ENCODE peak calls at places on chromosomes 12 and 14, in ten cellular contexts. G is cardiac fibroblast, X is HFF-Myc, I is AG04450, N is GM06990, Z is A549, F is lung, Q is foreskin fibroblast, V is lower leg skin, A is progenitor cell of endocrine pancreas. E is an unnamed sample.

GRCh38 chr14:95320076-95320895 is 578 bp upstream of the CLMN start:
- DNase-seq in G (no peak), X (no peak), I (no peak), N (no peak), Z (no peak), F (no peak), Q (no peak), V (no peak), A (peak), E (no peak)

GRCh38 chr14:73239463-73240241 is 2.3 kb downstream of the PAPLN start:
- DNase-seq in G (peak), X (no peak), I (no peak), N (no peak), Z (no peak), F (no peak), Q (peak), V (peak), A (no peak), E (no peak)

GRCh38 chr12:3770891-3771290 is 18.0 kb upstream of the CRACR2A start:
- DNase-seq in G (peak), X (peak), I (no peak), N (no peak), Z (no peak), F (no peak), Q (peak), V (no peak), A (no peak), E (no peak)

GRCh38 chr14:67964391-67964812 is 144.8 kb downstream of the RAD51B start:
- DNase-seq in G (peak), X (no peak), I (no peak), N (no peak), Z (no peak), F (no peak), Q (peak), V (peak), A (no peak), E (no peak)

GRCh38 chr14:55221186-55221585 is 29.8 kb upstream of the DLGAP5 start:
- DNase-seq in G (peak), X (peak), I (no peak), N (no peak), Z (no peak), F (no peak), Q (peak), V (no peak), A (no peak), E (no peak)

GRCh38 chr14:64758711-64759554 is 54.7 kb downstream of the PLEKHG3 start:
- DNase-seq in G (peak), X (no peak), I (peak), N (no peak), Z (peak), F (no peak), Q (peak), V (no peak), A (no peak), E (no peak)

GRCh38 chr12:70919161-70919560 is 1.4 kb downstream of the PTPRR start:
- DNase-seq in G (no peak), X (no peak), I (no peak), N (no peak), Z (no peak), F (no peak), Q (no peak), V (no peak), A (no peak), E (no peak)

GRCh38 chr12:57456145-57456700 is 1.1 kb downstream of the INHBE start:
- DNase-seq in G (peak), X (no peak), I (no peak), N (no peak), Z (peak), F (no peak), Q (peak), V (no peak), A (peak), E (no peak)

GRCh38 chr14:21308479-21309237 is 28.8 kb downstream of the RPGRIP1 start:
- DNase-seq in G (peak), X (peak), I (no peak), N (peak), Z (peak), F (peak), Q (peak), V (peak), A (peak), E (peak)

GRCh38 chr14:77615231-77616132 is 955 bp downstream of the SPTLC2 start:
- DNase-seq in G (no peak), X (no peak), I (no peak), N (peak), Z (no peak), F (no peak), Q (peak), V (no peak), A (no peak), E (no peak)

GRCh38 chr12:57126561-57126960 is 1.7 kb upstream of the LRP1 start:
- DNase-seq in G (no peak), X (no peak), I (no peak), N (no peak), Z (no peak), F (no peak), Q (peak), V (no peak), A (no peak), E (no peak)

GRCh38 chr12:124837958-124838803 is 25.5 kb downstream of the SCARB1 start:
- DNase-seq in G (peak), X (peak), I (peak), N (no peak), Z (peak), F (peak), Q (peak), V (peak), A (no peak), E (no peak)

GRCh38 chr14:48584031-48584430 is 908.6 kb upstream of the MDGA2 start:
- DNase-seq in G (peak), X (no peak), I (peak), N (no peak), Z (no peak), F (no peak), Q (no peak), V (no peak), A (no peak), E (no peak)

GRCh38 chr14:76957224-76957881 is 71.2 kb downstream of the IRF2BPL start:
- DNase-seq in G (no peak), X (no peak), I (no peak), N (no peak), Z (no peak), F (no peak), Q (no peak), V (no peak), A (no peak), E (no peak)

GRCh38 chr14:101977311-101978071 is 13.1 kb downstream of the DYNC1H1 start:
- DNase-seq in G (no peak), X (no peak), I (no peak), N (no peak), Z (no peak), F (no peak), Q (peak), V (no peak), A (no peak), E (no peak)

GRCh38 chr14:75428230-75429104 is 645 bp downstream of the JDP2 start:
- DNase-seq in G (peak), X (no peak), I (no peak), N (peak), Z (peak), F (peak), Q (peak), V (no peak), A (no peak), E (no peak)

GRCh38 chr14:52013984-52014600 is 24.7 kb downstream of the RTRAF start:
- DNase-seq in G (no peak), X (no peak), I (no peak), N (no peak), Z (peak), F (no peak), Q (peak), V (no peak), A (peak), E (no peak)

GRCh38 chr12:129571901-129572494 is 331.8 kb downstream of the TMEM132D start:
- DNase-seq in G (no peak), X (no peak), I (no peak), N (no peak), Z (no peak), F (no peak), Q (no peak), V (no peak), A (no peak), E (no peak)

GRCh38 chr12:48937170-48937569 is 11.9 kb upstream of the FKBP11 start:
- DNase-seq in G (no peak), X (no peak), I (no peak), N (no peak), Z (no peak), F (no peak), Q (no peak), V (no peak), A (no peak), E (no peak)
- TF ChIP-seq CTCF in G (peak), X (peak), I (peak), N (peak), Z (peak), F (no peak), Q (no peak), V (no peak), A (peak), E (no peak)

DNA sequence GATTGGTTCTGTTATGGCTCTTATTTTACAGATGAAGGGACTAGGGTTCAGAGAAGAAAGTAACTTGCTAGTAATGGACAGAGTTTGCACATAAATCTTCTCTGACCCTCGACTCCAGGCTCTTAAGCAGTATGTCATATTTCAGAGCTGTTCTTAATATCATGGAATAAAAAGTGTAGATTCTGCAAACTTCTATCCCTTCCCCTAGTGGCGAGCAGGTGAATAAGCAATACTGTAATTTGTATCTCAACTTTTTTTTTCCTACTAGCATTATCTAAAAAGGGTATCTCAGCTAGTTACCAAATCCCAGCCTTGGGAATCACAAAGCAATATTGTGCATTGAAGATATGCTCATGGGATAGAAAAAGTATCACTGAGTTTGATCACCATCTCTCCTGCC is 83.2 kb downstream of the ANO4 start:
- DNase-seq in G (no peak), X (no peak), I (no peak), N (no peak), Z (peak), F (no peak), Q (no peak), V (no peak), A (no peak), E (no peak)
- TF ChIP-seq CTCF in G (peak), X (peak), I (peak), N (peak), Z (no peak), F (no peak), Q (no peak), V (no peak), A (peak), E (peak)

DNA sequence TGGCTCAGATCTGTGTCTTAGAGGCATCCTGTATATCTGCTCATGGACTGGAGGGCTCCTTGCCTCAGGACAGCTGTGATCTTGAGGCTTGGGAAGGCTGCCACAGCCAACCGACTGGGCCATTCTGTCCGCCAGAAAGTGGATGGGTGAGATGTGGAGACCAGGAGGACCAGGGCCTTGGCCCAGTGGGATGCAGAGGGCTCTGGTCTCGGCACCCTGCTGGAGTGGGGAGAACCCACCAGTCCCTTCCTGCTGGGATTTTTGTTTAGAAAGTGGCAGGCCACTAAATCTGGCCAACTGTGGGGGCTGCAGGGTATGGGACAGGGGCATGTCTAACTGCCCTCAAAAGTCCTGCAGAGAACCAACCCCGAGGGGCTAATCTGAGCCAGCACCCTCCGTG is 148.6 kb downstream of the CALM1 start:
- DNase-seq in G (no peak), X (no peak), I (no peak), N (no peak), Z (no peak), F (no peak), Q (no peak), V (no peak), A (no peak), E (no peak)
- TF ChIP-seq CTCF in G (no peak), X (no peak), I (no peak), N (no peak), Z (no peak), F (no peak), Q (no peak), V (no peak), A (no peak), E (no peak)

GRCh38 chr14:25518347-25518746 is 468.4 kb upstream of the STXBP6 start:
- DNase-seq in G (no peak), X (no peak), I (no peak), N (no peak), Z (no peak), F (no peak), Q (no peak), V (no peak), A (no peak), E (no peak)

DNA sequence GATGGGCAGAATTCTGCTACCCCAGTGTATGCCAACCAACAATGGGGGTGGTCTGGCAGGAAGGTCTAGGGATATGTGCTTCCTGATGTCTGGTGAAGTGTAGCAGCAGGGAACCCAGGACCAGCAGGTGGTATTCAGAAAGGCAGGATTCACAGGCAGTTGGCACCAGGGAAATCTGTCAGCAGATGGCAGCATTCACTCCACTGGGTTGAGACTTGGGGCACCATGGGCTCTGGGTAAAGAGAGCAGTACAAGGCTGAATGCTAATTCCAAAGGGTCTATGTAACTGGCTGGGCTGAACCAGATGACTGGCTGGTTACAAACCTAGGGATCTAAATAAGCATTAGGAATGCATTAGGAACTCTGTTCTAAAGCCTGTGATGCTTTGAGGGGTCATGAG is 466.9 kb upstream of the STXBP6 start:
- DNase-seq in G (no peak), X (no peak), I (no peak), N (no peak), Z (no peak), F (no peak), Q (no peak), V (no peak), A (no peak), E (no peak)
- TF ChIP-seq CTCF in G (no peak), X (no peak), I (no peak), N (no peak), Z (no peak), F (no peak), Q (no peak), V (no peak), A (no peak), E (no peak)

DNA sequence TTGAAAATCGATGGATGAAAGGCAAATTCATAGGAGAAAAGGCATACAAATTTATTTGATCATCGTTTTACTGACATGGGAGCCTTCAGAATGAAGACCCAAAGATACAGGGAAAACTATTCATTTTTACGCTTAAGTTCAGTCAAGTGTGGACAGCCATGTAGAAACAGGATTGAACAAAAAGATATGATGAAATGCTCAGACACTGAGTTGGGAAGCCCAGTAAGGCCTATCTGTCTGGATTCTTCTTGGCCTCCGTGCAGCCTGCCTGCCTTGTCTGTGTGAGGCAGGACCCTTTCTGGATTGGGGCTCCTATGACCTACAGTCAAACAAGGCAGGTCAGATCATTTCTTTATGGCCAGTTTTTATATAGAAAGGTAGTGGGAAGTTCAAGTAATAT is 203.8 kb upstream of the MYL2 start:
- DNase-seq in G (no peak), X (no peak), I (no peak), N (no peak), Z (no peak), F (no peak), Q (no peak), V (no peak), A (no peak), E (no peak)
- TF ChIP-seq CTCF in G (no peak), X (no peak), I (no peak), N (no peak), Z (no peak), F (no peak), Q (no peak), V (no peak), A (no peak), E (no peak)

GRCh38 chr12:96986883-96987523 is 79.9 kb downstream of the NEDD1 start:
- DNase-seq in G (peak), X (no peak), I (no peak), N (no peak), Z (peak), F (no peak), Q (peak), V (no peak), A (no peak), E (no peak)
- TF ChIP-seq CTCF in G (peak), X (peak), I (peak), N (peak), Z (peak), F (no peak), Q (peak), V (no peak), A (peak), E (peak)

GRCh38 chr12:66548338-66549049 is 130.4 kb downstream of the GRIP1 start:
- DNase-seq in G (peak), X (no peak), I (no peak), N (no peak), Z (no peak), F (no peak), Q (no peak), V (no peak), A (no peak), E (no peak)
- TF ChIP-seq CTCF in G (no peak), X (no peak), I (peak), N (peak), Z (no peak), F (no peak), Q (no peak), V (no peak), A (peak), E (peak)

GRCh38 chr14:60349663-60350365 is 100.8 kb downstream of the PPM1A start:
- DNase-seq in G (peak), X (no peak), I (peak), N (no peak), Z (peak), F (no peak), Q (peak), V (no peak), A (no peak), E (no peak)
- TF ChIP-seq CTCF in G (peak), X (peak), I (peak), N (peak), Z (peak), F (peak), Q (peak), V (no peak), A (peak), E (peak)

E was measured in type B pancreatic cell.